ENCODE peak calls at places on chromosomes 6 and 20, in six cellular contexts. One of them, this sample, is unnamed.

GRCh38 chr20:48819813-48820648 is 7.8 kb downstream of the PREX1 start:
- DNase-seq in lung microvascular endothelial cell: no peak
- DNase-seq in ureter: no peak
- DNase-seq in NCI-H748 treated with DMSO at 0.1 percent for 48 hours: no peak
- DNase-seq in SW480: no peak
- DNase-seq in RPMI7951: no peak
- DNase-seq in this sample: no peak

GRCh38 chr6:5093231-5094015 is 8.3 kb downstream of the PPP1R3G start:
- DNase-seq in lung microvascular endothelial cell: no peak
- DNase-seq in ureter: no peak
- DNase-seq in NCI-H748 treated with DMSO at 0.1 percent for 48 hours: no peak
- DNase-seq in SW480: no peak
- DNase-seq in RPMI7951: peak
- DNase-seq in this sample: no peak

GRCh38 chr6:64589961-64590360 is 954.4 kb downstream of the PHF3 start:
- DNase-seq in lung microvascular endothelial cell: no peak
- DNase-seq in ureter: no peak
- DNase-seq in NCI-H748 treated with DMSO at 0.1 percent for 48 hours: no peak
- DNase-seq in SW480: no peak
- DNase-seq in RPMI7951: no peak
- DNase-seq in this sample: no peak

GRCh38 chr20:63187338-63188158 is 28.4 kb downstream of the YTHDF1 start:
- DNase-seq in lung microvascular endothelial cell: no peak
- DNase-seq in ureter: no peak
- DNase-seq in NCI-H748 treated with DMSO at 0.1 percent for 48 hours: no peak
- DNase-seq in SW480: no peak
- DNase-seq in RPMI7951: no peak
- DNase-seq in this sample: no peak

GRCh38 chr20:17493173-17493572 is 38.0 kb downstream of the BFSP1 start:
- DNase-seq in lung microvascular endothelial cell: no peak
- DNase-seq in ureter: no peak
- DNase-seq in NCI-H748 treated with DMSO at 0.1 percent for 48 hours: no peak
- DNase-seq in SW480: no peak
- DNase-seq in RPMI7951: no peak
- DNase-seq in this sample: no peak

GRCh38 chr6:108896111-108896661 is 48.0 kb downstream of the ARMC2 start:
- DNase-seq in lung microvascular endothelial cell: peak
- DNase-seq in ureter: no peak
- DNase-seq in NCI-H748 treated with DMSO at 0.1 percent for 48 hours: no peak
- DNase-seq in SW480: no peak
- DNase-seq in RPMI7951: peak
- DNase-seq in this sample: peak

GRCh38 chr6:107634147-107635057 is 144.5 kb downstream of the SOBP start:
- DNase-seq in lung microvascular endothelial cell: peak
- DNase-seq in ureter: no peak
- DNase-seq in NCI-H748 treated with DMSO at 0.1 percent for 48 hours: no peak
- DNase-seq in SW480: no peak
- DNase-seq in RPMI7951: no peak
- DNase-seq in this sample: no peak

GRCh38 chr20:47411161-47411560 is 54.7 kb upstream of the ZMYND8 start:
- DNase-seq in lung microvascular endothelial cell: no peak
- DNase-seq in ureter: no peak
- DNase-seq in NCI-H748 treated with DMSO at 0.1 percent for 48 hours: no peak
- DNase-seq in SW480: no peak
- DNase-seq in RPMI7951: no peak
- DNase-seq in this sample: no peak

GRCh38 chr6:147603392-147604081 is 95.0 kb downstream of the SAMD5 start:
- DNase-seq in lung microvascular endothelial cell: no peak
- DNase-seq in ureter: no peak
- DNase-seq in NCI-H748 treated with DMSO at 0.1 percent for 48 hours: no peak
- DNase-seq in SW480: no peak
- DNase-seq in RPMI7951: no peak
- DNase-seq in this sample: no peak

GRCh38 chr6:156779206-156780116 is 2.3 kb downstream of the ARID1B start:
- DNase-seq in lung microvascular endothelial cell: peak
- DNase-seq in ureter: peak
- DNase-seq in NCI-H748 treated with DMSO at 0.1 percent for 48 hours: peak
- DNase-seq in SW480: peak
- DNase-seq in RPMI7951: peak
- DNase-seq in this sample: peak

GRCh38 chr6:14276667-14277404 is 159.3 kb downstream of the CD83 start:
- DNase-seq in lung microvascular endothelial cell: no peak
- DNase-seq in ureter: no peak
- DNase-seq in NCI-H748 treated with DMSO at 0.1 percent for 48 hours: no peak
- DNase-seq in SW480: no peak
- DNase-seq in RPMI7951: peak
- DNase-seq in this sample: peak

GRCh38 chr6:4774296-4774695 is 1.9 kb upstream of the CDYL start:
- DNase-seq in lung microvascular endothelial cell: no peak
- DNase-seq in ureter: no peak
- DNase-seq in NCI-H748 treated with DMSO at 0.1 percent for 48 hours: no peak
- DNase-seq in SW480: no peak
- DNase-seq in RPMI7951: no peak
- DNase-seq in this sample: no peak

GRCh38 chr6:13760948-13761347 is 49.3 kb upstream of the RANBP9 start:
- DNase-seq in lung microvascular endothelial cell: peak
- DNase-seq in ureter: no peak
- DNase-seq in NCI-H748 treated with DMSO at 0.1 percent for 48 hours: no peak
- DNase-seq in SW480: no peak
- DNase-seq in RPMI7951: peak
- DNase-seq in this sample: no peak

GRCh38 chr6:3804981-3805380 is 44.2 kb upstream of the FAM50B start:
- DNase-seq in lung microvascular endothelial cell: no peak
- DNase-seq in ureter: no peak
- DNase-seq in NCI-H748 treated with DMSO at 0.1 percent for 48 hours: no peak
- DNase-seq in SW480: no peak
- DNase-seq in RPMI7951: no peak
- DNase-seq in this sample: no peak

GRCh38 chr20:36571564-36572504 is 1.6 kb upstream of the TGIF2 start:
- DNase-seq in lung microvascular endothelial cell: no peak
- DNase-seq in ureter: no peak
- DNase-seq in NCI-H748 treated with DMSO at 0.1 percent for 48 hours: no peak
- DNase-seq in SW480: no peak
- DNase-seq in RPMI7951: no peak
- DNase-seq in this sample: no peak

GRCh38 chr20:61881416-61881815 is 184.3 kb downstream of the TAF4 start:
- DNase-seq in lung microvascular endothelial cell: no peak
- DNase-seq in ureter: no peak
- DNase-seq in NCI-H748 treated with DMSO at 0.1 percent for 48 hours: no peak
- DNase-seq in SW480: no peak
- DNase-seq in RPMI7951: no peak
- DNase-seq in this sample: no peak

GRCh38 chr6:24960991-24961475 is 25.3 kb upstream of the RIPOR2 start:
- DNase-seq in lung microvascular endothelial cell: no peak
- DNase-seq in ureter: no peak
- DNase-seq in NCI-H748 treated with DMSO at 0.1 percent for 48 hours: no peak
- DNase-seq in SW480: no peak
- DNase-seq in RPMI7951: no peak
- DNase-seq in this sample: no peak

GRCh38 chr6:141552031-141552430 is 580.7 kb upstream of the GJE1 start:
- DNase-seq in lung microvascular endothelial cell: peak
- DNase-seq in ureter: no peak
- DNase-seq in NCI-H748 treated with DMSO at 0.1 percent for 48 hours: no peak
- DNase-seq in SW480: no peak
- DNase-seq in RPMI7951: no peak
- DNase-seq in this sample: no peak

GRCh38 chr6:131954775-131955107 is 3.6 kb upstream of the CCN2 start:
- DNase-seq in lung microvascular endothelial cell: peak
- DNase-seq in ureter: peak
- DNase-seq in NCI-H748 treated with DMSO at 0.1 percent for 48 hours: no peak
- DNase-seq in SW480: no peak
- DNase-seq in RPMI7951: peak
- DNase-seq in this sample: peak

GRCh38 chr20:652611-653109 is 340 bp downstream of the SRXN1 start:
- DNase-seq in lung microvascular endothelial cell: no peak
- DNase-seq in ureter: no peak
- DNase-seq in NCI-H748 treated with DMSO at 0.1 percent for 48 hours: no peak
- DNase-seq in SW480: no peak
- DNase-seq in RPMI7951: no peak
- DNase-seq in this sample: no peak

GRCh38 chr20:63810730-63811490 is 20.2 kb downstream of the ZBTB46 start:
- DNase-seq in lung microvascular endothelial cell: no peak
- DNase-seq in ureter: no peak
- DNase-seq in NCI-H748 treated with DMSO at 0.1 percent for 48 hours: no peak
- DNase-seq in SW480: no peak
- DNase-seq in RPMI7951: no peak
- DNase-seq in this sample: no peak

GRCh38 chr20:34558320-34559202 is at the start of gene MAP1LC3A:
- DNase-seq in lung microvascular endothelial cell: peak
- DNase-seq in ureter: peak
- DNase-seq in NCI-H748 treated with DMSO at 0.1 percent for 48 hours: no peak
- DNase-seq in SW480: peak
- DNase-seq in RPMI7951: peak
- DNase-seq in this sample: peak

This sample was measured in small intestine.